ENCODE peak calls at places on chromosomes 11 and 22, in ten cellular contexts. H is choroid plexus epithelial cell, U is cardiac fibroblast, C is left ventricle myocardium inferior, Z is AG09309, I is tibial artery, A is breast epithelium, L is fibroblast of villous mesenchyme, E is ovary, M is endothelial cell of umbilical vein. B is an unnamed sample.
A peak's percentile ranks its signal among the peaks of the same experiment; 100 is the strongest.

GRCh38 chr11:17293308-17293707 is 16.8 kb downstream of the NUCB2 start:
- DNase-seq in I (no peak), U (no peak), Z (no peak), A (no peak), L (no peak), M (no peak), H (no peak), C (no peak), E (no peak), B (no peak)

GRCh38 chr11:73989156-73989555 is 6.5 kb upstream of the UCP2 start:
- DNase-seq in C (no peak), Z (no peak), H (no peak), L (no peak), A (no peak), M (no peak), I (peak; percentile 13), E (no peak), U (no peak), B (no peak)

GRCh38 chr11:128399186-128399585 is 188.2 kb downstream of the ETS1 start:
- DNase-seq in H (peak; percentile 85), C (no peak), L (peak; percentile 83), M (peak; percentile 50), I (no peak), U (peak; percentile 56), E (no peak), Z (peak; percentile 46), A (no peak), B (no peak)

GRCh38 chr11:6548641-6549040 is 51.6 kb downstream of the DNHD1 start:
- DNase-seq in E (no peak), H (no peak), C (no peak), U (no peak), Z (no peak), I (no peak), A (no peak), L (no peak), M (no peak), B (no peak)

GRCh38 chr22:20319041-20319744 is 667 bp downstream of the DGCR6L start:
- DNase-seq in C (no peak), H (no peak), L (peak; percentile 19), M (peak; percentile 32), U (peak; percentile 37), A (peak; percentile 17), E (no peak), Z (no peak), I (no peak), B (no peak)

GRCh38 chr11:68021167-68021787 is 9.2 kb upstream of the NDUFS8 start:
- DNase-seq in L (no peak), A (no peak), M (no peak), C (no peak), Z (no peak), I (no peak), H (no peak), E (no peak), U (no peak), B (no peak)

GRCh38 chr22:28795071-28795693 is 5.2 kb downstream of the XBP1 start:
- DNase-seq in A (no peak), H (no peak), L (no peak), I (no peak), U (no peak), E (no peak), M (no peak), Z (no peak), C (no peak), B (no peak)

GRCh38 chr22:46563381-46564083 is 26.1 kb upstream of the CELSR1 start:
- DNase-seq in Z (no peak), L (peak; percentile 53), U (peak; percentile 56), C (peak; percentile 83), H (peak; percentile 67), E (peak; percentile 48), I (peak; percentile 66), A (peak; percentile 70), M (peak; percentile 48), B (no peak)

GRCh38 chr11:110087820-110088534 is 5.2 kb upstream of the ZC3H12C start:
- DNase-seq in E (no peak), L (peak; percentile 45), I (no peak), H (peak; percentile 89), Z (no peak), U (peak; percentile 71), A (no peak), C (no peak), M (no peak), B (no peak)

GRCh38 chr11:38176812-38177322 is 1578.8 kb upstream of the RAG2 start:
- DNase-seq in U (no peak), E (no peak), L (no peak), Z (no peak), C (no peak), A (no peak), H (no peak), I (no peak), M (no peak), B (no peak)

GRCh38 chr11:116096596-116096995 is 592.4 kb upstream of the CADM1 start:
- DNase-seq in U (no peak), C (no peak), Z (no peak), M (no peak), E (no peak), H (no peak), I (no peak), L (no peak), A (no peak), B (no peak)

GRCh38 chr11:44814881-44815592 is 88.3 kb downstream of the TSPAN18 start:
- DNase-seq in U (peak; percentile 48), A (no peak), H (peak; percentile 51), I (no peak), E (no peak), M (no peak), C (no peak), L (peak; percentile 7), Z (peak; percentile 37), B (no peak)

GRCh38 chr11:132337819-132338416 is 967.5 kb downstream of the NTM start:
- DNase-seq in A (no peak), M (no peak), U (no peak), Z (no peak), L (no peak), C (no peak), H (no peak), E (no peak), I (no peak), B (no peak)

GRCh38 chr22:17969732-17970131 is 54.6 kb downstream of the MICAL3 start:
- DNase-seq in I (no peak), A (no peak), E (peak; percentile 29), H (peak; percentile 96), L (peak; percentile 97), U (peak; percentile 96), C (peak; percentile 51), Z (peak; percentile 69), M (peak; percentile 52), B (no peak)

GRCh38 chr11:125082611-125083311 is 19.7 kb downstream of the SLC37A2 start:
- DNase-seq in A (no peak), I (no peak), L (peak; percentile 83), Z (peak; percentile 28), U (peak; percentile 89), H (peak; percentile 90), E (no peak), M (peak; percentile 77), C (no peak), B (no peak)

GRCh38 chr22:43094085-43094484 is 4.9 kb upstream of the TTLL1 start:
- DNase-seq in A (no peak), H (no peak), I (no peak), M (no peak), U (peak; percentile 26), E (no peak), Z (no peak), L (no peak), C (peak; percentile 70), B (no peak)

GRCh38 chr11:12287009-12287373 is 90.4 kb upstream of the PARVA start:
- DNase-seq in Z (peak; percentile 88), C (no peak), M (peak; percentile 77), L (peak; percentile 95), E (no peak), U (peak; percentile 96), H (peak; percentile 97), A (no peak), I (peak; percentile 64), B (no peak)

GRCh38 chr22:37121887-37122591 is 12.5 kb upstream of the TMPRSS6 start:
- DNase-seq in H (peak; percentile 28), A (peak; percentile 53), I (no peak), E (no peak), L (peak; percentile 9), M (peak; percentile 46), U (peak; percentile 78), C (no peak), Z (no peak), B (no peak)

DNA sequence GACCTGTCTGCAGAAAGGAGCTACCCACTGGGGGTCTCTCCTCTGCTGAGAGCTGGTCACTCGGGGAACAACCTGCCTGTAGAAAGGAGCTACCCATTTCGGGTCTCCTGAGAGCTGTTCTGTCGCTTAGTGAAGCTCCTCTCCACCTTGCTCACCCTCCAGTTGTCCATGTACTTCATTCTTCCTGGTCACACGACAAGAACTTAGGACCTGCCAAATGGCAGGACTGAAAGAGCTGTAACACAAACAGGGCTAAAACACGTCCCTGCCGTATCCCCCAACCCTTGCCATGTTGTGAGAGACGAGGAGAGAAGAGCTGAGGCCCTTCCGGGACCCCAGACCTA is 24.1 kb upstream of the RNASEH2C start:
- DNase-seq in E (no peak), Z (no peak), C (no peak), A (no peak), L (no peak), H (no peak), U (no peak), M (no peak), I (no peak), B (no peak)
- TF ChIP-seq CTCF in E (no peak), Z (no peak), C (no peak), A (no peak), L (no peak), H (no peak), U (no peak), M (no peak), I (no peak), B (no peak)

DNA sequence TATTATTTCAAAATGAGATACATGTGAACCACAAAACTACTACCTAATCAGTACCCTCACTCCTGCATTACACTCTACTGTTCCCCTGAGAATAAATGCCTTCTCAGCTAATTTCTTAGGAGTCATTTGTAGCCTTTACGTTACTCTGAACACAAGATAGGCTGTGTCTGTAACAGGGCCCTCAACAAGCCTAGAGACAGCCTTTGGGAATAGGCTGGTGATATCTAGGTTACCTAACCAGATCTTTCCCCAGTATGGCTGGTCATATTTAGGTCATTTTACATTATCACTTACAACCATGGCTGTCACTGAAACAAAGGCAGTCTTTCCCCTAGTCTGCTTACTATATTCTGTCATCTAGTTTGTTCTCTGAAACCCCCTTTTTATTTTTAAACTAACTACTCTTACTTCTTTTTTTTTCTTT is 14.2 kb downstream of the ATM start:
- DNase-seq in I (no peak), L (no peak), A (no peak), E (no peak), H (no peak), U (peak; percentile 4), M (no peak), C (no peak), Z (no peak), B (no peak)
- H3K4me3 ChIP-seq in I (no peak overlapping the region), L (no peak overlapping the region), A (no peak overlapping the region), E (no peak overlapping the region), H (no peak overlapping the region), U (no peak overlapping the region), M (no peak overlapping the region), C (no peak overlapping the region), Z (no peak overlapping the region), B (no peak overlapping the region)

GRCh38 chr11:94997437-94997836 is 23.9 kb downstream of the KDM4D start:
- DNase-seq in A (no peak), U (no peak), I (no peak), H (no peak), C (no peak), E (no peak), Z (no peak), M (no peak), L (no peak), B (no peak)
- TF ChIP-seq CTCF in A (no peak), U (peak; percentile 22), I (no peak), H (peak; percentile 39), C (no peak), E (no peak), Z (peak; percentile 8), M (no peak), L (no peak), B (no peak)

GRCh38 chr22:41541484-41541883 is 2.8 kb downstream of the POLR3H start:
- DNase-seq in L (no peak), H (no peak), E (no peak), I (no peak), Z (no peak), C (no peak), M (no peak), U (no peak), A (no peak), B (no peak)
- H3K4me3 ChIP-seq in L (no peak overlapping the region), H (no peak overlapping the region), E (no peak overlapping the region), I (no peak overlapping the region), Z (no peak overlapping the region), C (no peak overlapping the region), M (no peak overlapping the region), U (no peak overlapping the region), A (no peak overlapping the region), B (no peak overlapping the region)